ENCODE peak calls at places on chromosomes 3 and 15, in five cellular contexts. J, P, T, Y and C are unnamed samples.

GRCh38 chr15:34496616-34497015 is 59.0 kb upstream of the GOLGA8A start:
- DNase-seq in J (no peak), P (no peak), T (no peak), Y (no peak), C (no peak)

GRCh38 chr3:175199961-175200360 is 340.8 kb downstream of the NAALADL2 start:
- DNase-seq in J (no peak), P (no peak), T (no peak), Y (no peak), C (no peak)

GRCh38 chr3:192494176-192494575 is 233.2 kb downstream of the FGF12 start:
- DNase-seq in J (no peak), P (no peak), T (peak; percentile 3), Y (no peak), C (no peak)

GRCh38 chr3:88003115-88003755 is 55.6 kb downstream of the CGGBP1 start:
- DNase-seq in J (peak; percentile 32), P (no peak), T (peak; percentile 69), Y (no peak), C (peak; percentile 66)

GRCh38 chr3:195583831-195584542 is at the start of gene APOD:
- DNase-seq in J (no peak), P (no peak), T (no peak), Y (peak; percentile 54), C (no peak)

GRCh38 chr3:160622263-160623045 is 54.5 kb upstream of the ARL14 start:
- DNase-seq in J (no peak), P (no peak), T (no peak), Y (no peak), C (no peak)

GRCh38 chr3:24199775-24200247 is 254.7 kb downstream of the NR1D2 start:
- DNase-seq in J (no peak), P (no peak), T (no peak), Y (no peak), C (no peak)

GRCh38 chr3:15164356-15164755 is 41.7 kb upstream of the CAPN7 start:
- DNase-seq in J (no peak), P (no peak), T (no peak), Y (no peak), C (no peak)

GRCh38 chr3:126126292-126126691 is 42.4 kb upstream of the SLC41A3 start:
- DNase-seq in J (no peak), P (no peak), T (no peak), Y (peak; percentile 4), C (no peak)

GRCh38 chr3:139120336-139120971 is 75.8 kb upstream of the PRR23C start:
- DNase-seq in J (no peak), P (no peak), T (peak; percentile 94), Y (no peak), C (no peak)

GRCh38 chr15:76546805-76547204 is 210.2 kb downstream of the ISL2 start:
- DNase-seq in J (no peak), P (no peak), T (no peak), Y (no peak), C (no peak)

GRCh38 chr3:27060336-27060735 is 308.8 kb downstream of the NEK10 start:
- DNase-seq in J (no peak), P (no peak), T (no peak), Y (no peak), C (no peak)

GRCh38 chr3:46162975-46163550 is 45.0 kb downstream of the CCR1 start:
- DNase-seq in J (peak; percentile 20), P (no peak), T (no peak), Y (no peak), C (no peak)

GRCh38 chr15:75104804-75105557 is 81.6 kb downstream of the PPCDC start:
- DNase-seq in J (peak; percentile 77), P (no peak), T (peak; percentile 91), Y (no peak), C (peak; percentile 17)

GRCh38 chr15:72227192-72227586 is 3.8 kb downstream of the PKM start:
- DNase-seq in J (peak; percentile 7), P (no peak), T (peak; percentile 65), Y (peak; percentile 40), C (peak; percentile 5)

GRCh38 chr3:195886181-195887141 is 21.9 kb downstream of the TNK2 start:
- DNase-seq in J (no peak), P (no peak), T (no peak), Y (no peak), C (no peak)

GRCh38 chr15:89707577-89707976 is 17.0 kb downstream of the WDR93 start:
- DNase-seq in J (no peak), P (no peak), T (no peak), Y (no peak), C (no peak)

GRCh38 chr3:112770026-112770626 is 76.5 kb downstream of the CD200R1L start:
- DNase-seq in J (no peak), P (no peak), T (peak; percentile 41), Y (no peak), C (peak; percentile 78)

GRCh38 chr15:60972301-60972700 is 256.8 kb downstream of the RORA start:
- DNase-seq in J (no peak), P (no peak), T (no peak), Y (no peak), C (no peak)

GRCh38 chr3:146750196-146750595 is 145.1 kb upstream of the PLSCR5 start:
- DNase-seq in J (no peak), P (no peak), T (no peak), Y (no peak), C (no peak)

GRCh38 chr3:170506556-170506955 is 79.3 kb downstream of the SLC7A14 start:
- DNase-seq in J (peak; percentile 52), P (no peak), T (no peak), Y (no peak), C (peak; percentile 9)

GRCh38 chr3:52197499-52197841 is 490 bp upstream of the ALAS1 start:
- DNase-seq in J (no peak), P (no peak), T (no peak), Y (no peak), C (no peak)

GRCh38 chr3:52198643-52199608 is 966 bp downstream of the ALAS1 start:
- DNase-seq in J (no peak), P (no peak), T (no peak), Y (no peak), C (peak; percentile 55)

GRCh38 chr3:52196977-52197376 is 983 bp upstream of the ALAS1 start:
- DNase-seq in J (no peak), P (no peak), T (no peak), Y (no peak), C (peak; percentile 31)

GRCh38 chr3:52195823-52196331 is 2.1 kb upstream of the ALAS1 start:
- DNase-seq in J (peak; percentile 61), P (no peak), T (peak; percentile 82), Y (no peak), C (no peak)

GRCh38 chr3:52197842-52198625 is at the start of gene ALAS1:
- DNase-seq in J (peak; percentile 82), P (peak; percentile 97), T (peak; percentile 91), Y (peak; percentile 94), C (peak; percentile 93)
- TF ChIP-seq POLR2A in J (peak; percentile 98), P (peak; percentile 91), T (peak; percentile 96), Y (peak; percentile 89), C (peak; percentile 83)

DNA sequence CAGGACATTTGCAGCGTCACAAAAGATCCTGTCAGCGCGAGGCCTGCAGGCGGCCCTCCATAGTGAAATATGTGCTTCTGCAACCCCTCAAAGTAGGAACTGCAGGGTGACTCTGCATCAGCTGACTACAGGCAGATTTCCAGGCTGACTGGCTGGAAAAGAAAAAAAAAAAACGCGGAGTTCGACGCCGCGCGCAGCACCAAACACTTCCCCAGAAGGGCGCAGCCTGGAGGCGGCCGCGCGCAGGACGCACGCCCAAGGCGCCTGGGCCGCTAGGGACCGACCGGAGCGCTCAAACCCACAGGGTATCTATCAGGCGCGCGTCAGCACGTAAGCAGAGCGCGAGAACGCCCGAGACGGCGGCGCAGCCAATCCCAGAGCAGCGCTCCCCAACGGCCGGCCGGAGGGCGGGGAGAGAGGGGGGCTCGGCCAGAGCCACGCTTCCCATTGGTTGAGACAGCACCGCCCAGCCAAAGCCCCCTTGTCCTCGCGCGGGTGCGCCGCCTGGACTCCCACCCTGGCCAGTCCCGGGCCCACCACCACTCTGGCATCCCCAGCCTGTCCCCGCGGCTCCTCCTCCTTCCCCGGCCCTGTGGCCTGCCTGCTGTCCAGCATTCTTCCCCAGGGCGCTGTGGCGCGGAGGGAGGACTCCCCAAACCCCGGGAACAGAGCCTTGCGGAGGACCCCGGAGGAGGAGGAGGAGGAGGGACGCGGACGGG is 1.0 kb downstream of the BDH1 start:
- DNase-seq in J (no peak), P (peak; percentile 94), T (peak; percentile 98), Y (peak; percentile 92), C (peak; percentile 97)
- TF ChIP-seq POLR2A in J (no peak), P (peak; percentile 72), T (peak; percentile 72), Y (peak; percentile 65), C (peak; percentile 81)

GRCh38 chr3:71581981-71582611 is 1.4 kb downstream of the FOXP1 start:
- DNase-seq in J (peak; percentile 58), P (no peak), T (peak; percentile 95), Y (peak; percentile 39), C (peak; percentile 69)
- TF ChIP-seq POLR2A in J (peak; percentile 17), P (no peak), T (peak; percentile 57), Y (no peak), C (no peak)

GRCh38 chr3:47825590-47825989 is 22.7 kb downstream of the DHX30 start:
- DNase-seq in J (no peak), P (no peak), T (peak; percentile 27), Y (no peak), C (peak; percentile 53)

GRCh38 chr3:47824541-47825473 is 21.9 kb downstream of the DHX30 start:
- DNase-seq in J (peak; percentile 69), P (peak; percentile 96), T (peak; percentile 89), Y (peak; percentile 78), C (peak; percentile 88)
- TF ChIP-seq POLR2A in J (peak; percentile 81), P (peak; percentile 86), T (peak; percentile 56), Y (peak; percentile 54), C (peak; percentile 78)